ENCODE peak calls at places on chromosomes 2 and 18, in five cellular contexts. H is effector memory CD4-positive, alpha-beta T cell; T is right cardiac atrium; R is heart left ventricle; I is stomach. J is an unnamed sample.

GRCh38 chr2:70085711-70086277 is 1.5 kb upstream of the PCBP1 start:
- DNase-seq in H (no peak), T (no peak), I (no peak), R (no peak), J (no peak)

GRCh38 chr2:219778189-219778588 is 150.8 kb downstream of the SLC4A3 start:
- DNase-seq in I (no peak), T (no peak), H (no peak), R (no peak), J (no peak)

GRCh38 chr2:218895758-218896500 is 15.3 kb downstream of the WNT10A start:
- DNase-seq in I (no peak), H (no peak), R (no peak), T (no peak), J (no peak)

GRCh38 chr2:168811670-168812069 is 9.2 kb downstream of the NOSTRIN start:
- DNase-seq in R (no peak), T (no peak), H (no peak), I (no peak), J (no peak)

GRCh38 chr2:148201075-148202004 is 180.4 kb downstream of the MBD5 start:
- DNase-seq in T (peak), I (peak), R (peak), H (no peak), J (peak)

GRCh38 chr18:55272510-55273243 is 313.4 kb upstream of the CCDC68 start:
- DNase-seq in T (no peak), H (no peak), I (no peak), R (no peak), J (no peak)

GRCh38 chr2:97844311-97844859 is 131.0 kb downstream of the ZAP70 start:
- DNase-seq in R (no peak), H (no peak), I (no peak), T (no peak), J (no peak)

GRCh38 chr2:216492951-216493685 is 5.5 kb upstream of the RPL37A start:
- DNase-seq in I (no peak), T (no peak), H (no peak), R (no peak), J (peak)

GRCh38 chr2:242010567-242011513 is 141.3 kb downstream of the RTP5 start:
- DNase-seq in R (no peak), H (no peak), I (no peak), T (no peak), J (no peak)

GRCh38 chr2:131037398-131038257 is 55.6 kb downstream of the FAM168B start:
- DNase-seq in H (no peak), R (no peak), T (no peak), I (no peak), J (no peak)
- H3K27ac ChIP-seq in H (no peak), R (no peak), T (no peak), I (no peak), J (peak)

GRCh38 chr2:46329803-46330775 is 32.9 kb downstream of the EPAS1 start:
- DNase-seq in T (no peak), H (no peak), I (no peak), R (no peak), J (no peak)
- H3K27ac ChIP-seq in T (peak), H (no peak), I (no peak), R (peak), J (no peak)

DNA sequence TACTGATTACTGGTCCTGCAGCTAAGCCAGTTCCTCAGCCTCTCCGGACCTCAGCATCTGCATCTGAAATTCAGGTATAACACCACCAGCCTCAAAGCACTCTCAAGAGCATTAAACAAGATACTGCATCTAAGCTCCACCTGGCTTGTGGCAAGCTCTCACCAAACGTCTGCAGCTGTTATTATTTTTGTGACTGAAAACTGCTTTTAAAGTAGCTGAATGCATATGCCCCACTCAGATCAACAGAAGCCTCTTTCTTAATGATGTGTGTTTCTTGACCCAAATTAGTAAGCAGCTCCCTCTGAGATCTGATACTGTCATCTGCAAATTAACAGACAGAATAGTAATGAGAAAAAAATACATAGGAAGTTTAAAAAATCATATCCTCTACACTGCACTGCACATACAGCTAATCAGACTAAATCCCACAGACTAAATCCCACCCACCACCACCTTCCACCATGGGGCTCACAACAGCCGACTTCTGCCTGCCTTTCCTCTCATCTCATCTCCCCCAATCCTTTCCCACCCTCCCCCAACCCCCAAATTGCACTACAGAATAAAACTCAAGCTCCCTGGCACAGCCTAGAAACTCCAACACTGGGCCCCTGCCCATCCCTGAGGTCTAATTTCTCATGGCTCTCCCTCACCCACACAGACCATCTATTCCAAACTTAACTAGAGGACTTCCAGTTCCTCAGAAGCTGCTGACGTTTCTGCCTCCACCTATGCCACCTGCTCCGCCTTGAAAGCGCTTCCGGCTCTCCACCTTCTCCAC is 52.9 kb downstream of the TMEM163 start:
- DNase-seq in R (no peak), I (no peak), H (no peak), T (no peak), J (no peak)
- H3K27ac ChIP-seq in R (no peak), I (no peak), H (no peak), T (no peak), J (no peak)

GRCh38 chr2:48707466-48707865 is 48.1 kb downstream of the LHCGR start:
- DNase-seq in I (no peak), H (no peak), T (no peak), R (no peak), J (no peak)

GRCh38 chr2:48712151-48712550 is 43.4 kb downstream of the LHCGR start:
- DNase-seq in R (no peak), H (no peak), I (no peak), T (no peak), J (no peak)

GRCh38 chr2:48713647-48714046 is 41.9 kb downstream of the LHCGR start:
- DNase-seq in I (no peak), T (no peak), H (no peak), R (no peak), J (no peak)

GRCh38 chr2:48714240-48714639 is 41.3 kb downstream of the LHCGR start:
- DNase-seq in R (no peak), I (no peak), H (no peak), T (no peak), J (no peak)

GRCh38 chr2:48711343-48711742 is 44.2 kb downstream of the LHCGR start:
- DNase-seq in I (no peak), H (no peak), R (no peak), T (no peak), J (no peak)
- H3K27ac ChIP-seq in I (no peak), H (no peak), R (no peak), T (no peak), J (no peak)

GRCh38 chr2:150705357-150705756 is 217.9 kb upstream of the RND3 start:
- DNase-seq in T (no peak), I (no peak), R (no peak), H (no peak), J (no peak)
- H3K27ac ChIP-seq in T (no peak), I (no peak), R (no peak), H (no peak), J (no peak)

GRCh38 chr2:167187910-167188595 is 299.8 kb downstream of the XIRP2 start:
- DNase-seq in H (no peak), R (no peak), T (no peak), I (no peak), J (no peak)
- H3K27ac ChIP-seq in H (no peak), R (peak), T (no peak), I (no peak), J (no peak)

GRCh38 chr2:215283221-215283620 is 28.6 kb upstream of the ATIC start:
- DNase-seq in I (no peak), H (no peak), T (no peak), R (no peak), J (no peak)

GRCh38 chr2:215290980-215291599 is 20.8 kb upstream of the ATIC start:
- DNase-seq in I (no peak), T (no peak), H (no peak), R (no peak), J (no peak)

GRCh38 chr2:215293879-215294278 is 18.0 kb upstream of the ATIC start:
- DNase-seq in H (no peak), R (no peak), I (peak), T (no peak), J (no peak)

GRCh38 chr2:215286309-215286708 is 25.6 kb upstream of the ATIC start:
- DNase-seq in R (no peak), H (no peak), I (no peak), T (no peak), J (no peak)

DNA sequence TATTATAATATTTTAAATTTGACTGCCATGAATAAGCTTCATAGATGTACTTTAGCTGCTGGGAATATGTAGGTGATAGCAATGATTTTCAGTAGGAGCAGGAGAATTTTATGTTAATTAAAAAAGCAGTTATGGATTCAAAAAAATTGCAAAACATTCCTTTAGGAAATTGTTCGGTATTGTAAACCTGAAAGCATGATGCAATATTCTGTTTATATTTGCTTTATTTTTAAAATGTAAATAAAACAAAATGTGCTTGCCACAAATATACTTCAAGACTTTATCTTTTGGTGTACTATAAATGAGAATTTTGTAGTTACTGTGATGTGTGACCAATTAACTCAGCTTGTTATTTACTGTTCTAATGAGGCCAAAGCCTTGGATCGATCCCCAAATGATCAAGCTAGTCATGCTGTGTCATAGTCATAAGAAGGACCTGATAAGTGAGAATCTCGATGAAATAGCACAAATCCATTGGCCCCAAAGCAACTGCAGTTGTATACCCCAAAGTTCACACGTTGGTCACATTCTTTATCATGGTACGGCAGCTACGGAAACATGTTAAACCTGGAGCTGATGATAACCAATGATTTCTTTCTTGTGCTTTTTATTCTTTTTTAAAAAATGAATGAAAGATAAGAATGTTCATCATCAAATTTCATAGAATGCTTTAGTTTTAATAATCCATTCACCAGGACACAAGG is 23.6 kb upstream of the ATIC start:
- DNase-seq in I (no peak), T (no peak), H (no peak), R (no peak), J (no peak)
- H3K27ac ChIP-seq in I (no peak), T (no peak), H (no peak), R (no peak), J (no peak)

DNA sequence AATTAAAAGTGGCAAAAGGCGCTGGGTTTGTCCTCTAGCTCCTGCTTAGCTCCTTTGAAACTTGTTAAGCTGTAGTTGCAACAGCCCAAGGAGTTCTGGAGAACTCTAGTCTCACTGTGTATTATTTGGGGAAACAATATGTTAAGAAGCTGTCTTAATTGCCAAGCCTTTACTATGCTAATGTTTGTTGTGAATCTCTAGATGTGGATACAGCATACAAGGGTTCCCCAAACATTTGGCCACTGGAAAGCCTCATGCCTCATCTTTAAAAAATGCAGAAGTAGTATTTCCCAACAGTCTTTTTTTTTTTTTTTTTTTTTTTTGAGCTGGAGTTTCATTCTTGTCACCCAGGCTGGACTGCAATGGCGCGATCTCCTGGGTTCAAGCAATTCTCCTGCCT is 236.7 kb downstream of the PRKCE start:
- DNase-seq in T (no peak), I (no peak), R (no peak), H (no peak), J (no peak)
- H3K27ac ChIP-seq in T (no peak), I (peak), R (no peak), H (no peak), J (no peak)

GRCh38 chr2:8525236-8525581 is 156.6 kb upstream of the ID2 start:
- DNase-seq in T (no peak), R (no peak), I (no peak), H (no peak), J (no peak)

GRCh38 chr2:8526403-8526696 is 155.5 kb upstream of the ID2 start:
- DNase-seq in H (no peak), R (no peak), I (no peak), T (peak), J (no peak)

GRCh38 chr2:8524823-8525222 is 157.0 kb upstream of the ID2 start:
- DNase-seq in H (no peak), T (no peak), I (no peak), R (no peak), J (no peak)

GRCh38 chr2:8527031-8527430 is 154.8 kb upstream of the ID2 start:
- DNase-seq in R (no peak), I (no peak), H (no peak), T (peak), J (no peak)

DNA sequence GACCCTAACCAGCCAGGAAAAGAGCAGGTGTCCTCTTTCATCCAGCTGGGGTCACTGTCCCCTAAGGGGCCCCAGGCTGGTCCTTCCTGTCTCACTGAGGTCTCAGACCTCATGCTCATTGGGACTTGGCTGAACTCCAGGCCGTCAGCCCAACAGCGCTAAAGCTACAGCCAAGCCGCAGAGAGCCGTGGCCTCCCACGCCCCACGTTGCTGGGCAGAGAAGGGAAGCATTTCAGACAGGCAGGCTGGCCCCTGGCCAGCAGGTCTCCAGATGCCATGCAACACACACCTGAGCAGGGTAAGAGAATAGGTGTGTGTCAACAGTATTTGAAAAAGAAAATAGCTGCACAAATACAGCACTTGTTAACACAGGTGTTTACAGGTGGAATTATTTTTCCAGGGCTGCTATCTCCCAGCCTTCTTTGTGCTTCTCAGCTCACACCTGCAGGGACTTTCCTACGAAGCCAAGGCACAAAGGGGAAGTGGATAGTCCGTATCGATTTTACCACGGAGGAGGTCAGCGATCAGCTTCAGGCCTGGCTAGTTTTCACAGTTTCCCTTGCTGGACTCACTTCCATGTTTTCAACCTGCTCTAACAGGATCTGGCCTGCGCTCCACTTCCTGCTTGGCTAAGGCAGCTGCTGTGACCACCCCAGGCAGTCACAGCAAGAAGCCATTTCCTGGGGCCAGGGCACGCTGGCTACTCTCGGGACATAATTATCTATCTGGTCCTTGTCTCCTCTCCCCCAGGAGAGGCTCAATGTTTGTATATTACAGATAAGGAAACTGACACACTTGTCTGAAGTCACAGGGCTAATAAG is 156.1 kb upstream of the ID2 start:
- DNase-seq in I (peak), T (peak), H (no peak), R (peak), J (peak)
- H3K27ac ChIP-seq in I (peak), T (no peak), H (no peak), R (no peak), J (no peak)

J was measured in caudate nucleus.